ENCODE peak calls at places on chromosomes 1 and 21, in five cellular contexts. L, A, T, X and W are unnamed samples.

GRCh38 chr21:45363921-45364463 is 41.0 kb upstream of the COL18A1 start:
- DNase-seq in L (peak), A (peak), T (peak), X (no peak), W (peak)

GRCh38 chr1:86872086-86872485 is 41.8 kb downstream of the SELENOF start:
- DNase-seq in L (no peak), A (no peak), T (peak), X (no peak), W (peak)

GRCh38 chr1:106615473-106615872 is 441.0 kb upstream of the PRMT6 start:
- DNase-seq in L (no peak), A (no peak), T (no peak), X (no peak), W (no peak)

GRCh38 chr1:198687429-198687828 is 48.6 kb downstream of the PTPRC start:
- DNase-seq in L (no peak), A (no peak), T (no peak), X (no peak), W (no peak)

GRCh38 chr1:41727749-41728115 is 191.0 kb downstream of the HIVEP3 start:
- DNase-seq in L (no peak), A (no peak), T (no peak), X (no peak), W (no peak)

GRCh38 chr1:31517301-31517700 is 59.0 kb upstream of the TINAGL1 start:
- DNase-seq in L (no peak), A (no peak), T (no peak), X (no peak), W (no peak)

GRCh38 chr1:186122837-186123236 is 252.2 kb downstream of the TPR start:
- DNase-seq in L (no peak), A (no peak), T (no peak), X (no peak), W (no peak)

GRCh38 chr1:54982739-54983138 is 2.3 kb downstream of the TMEM61 start:
- DNase-seq in L (no peak), A (no peak), T (no peak), X (no peak), W (no peak)

GRCh38 chr1:240683576-240683975 is 71.6 kb upstream of the GREM2 start:
- DNase-seq in L (no peak), A (peak), T (peak), X (no peak), W (peak)

GRCh38 chr1:167752219-167752985 is 30.6 kb downstream of the MPZL1 start:
- DNase-seq in L (no peak), A (no peak), T (peak), X (no peak), W (no peak)

GRCh38 chr1:44129616-44130500 is 11.2 kb downstream of the KLF17 start:
- DNase-seq in L (no peak), A (no peak), T (no peak), X (no peak), W (no peak)

GRCh38 chr1:183812686-183813569 is 8.0 kb downstream of the RGL1 start:
- DNase-seq in L (no peak), A (no peak), T (peak), X (no peak), W (peak)

GRCh38 chr1:169588785-169589485 is 2.7 kb upstream of the F5 start:
- DNase-seq in L (no peak), A (no peak), T (no peak), X (no peak), W (no peak)

GRCh38 chr1:171081220-171081993 is 9.3 kb upstream of the FMO3 start:
- DNase-seq in L (no peak), A (no peak), T (peak), X (no peak), W (peak)
- TF ChIP-seq CTCF in L (peak), A (peak), T (peak), X (no peak), W (peak)

DNA sequence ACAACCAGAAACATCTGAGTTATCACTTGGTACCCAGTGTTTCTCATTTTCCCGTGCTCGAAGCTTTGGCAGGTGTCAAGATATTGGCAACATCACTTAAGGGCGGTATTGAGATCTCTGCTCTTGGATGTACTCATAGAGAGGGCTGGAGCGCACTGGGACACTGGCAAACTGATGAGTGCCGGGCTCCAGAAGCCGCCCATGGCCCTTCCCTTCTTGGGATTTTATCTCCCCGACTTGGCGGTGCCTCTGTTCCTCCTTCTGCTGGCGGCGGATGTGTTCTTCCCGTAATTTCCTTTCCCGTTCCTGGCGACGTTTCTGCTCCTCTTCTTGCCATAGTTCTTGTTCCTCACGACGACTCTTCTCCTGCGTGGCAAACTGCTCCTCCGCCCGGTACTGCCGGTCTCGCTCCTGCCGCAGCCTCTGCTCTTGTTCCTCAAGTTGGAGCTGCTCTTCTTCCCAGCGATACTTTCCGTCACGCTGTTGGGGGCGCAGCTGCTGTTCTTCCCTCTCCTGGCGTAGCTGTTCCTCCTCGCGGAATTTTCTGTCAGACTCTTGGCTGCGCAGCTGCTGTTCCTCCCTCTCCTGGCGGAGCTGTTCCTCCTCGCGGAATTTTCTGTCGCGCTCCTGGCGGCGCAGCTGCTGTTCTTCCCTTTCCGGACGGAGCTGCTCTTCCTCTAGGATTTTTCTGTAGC is 7.8 kb downstream of the TCHH start:
- DNase-seq in L (peak), A (no peak), T (no peak), X (no peak), W (no peak)
- TF ChIP-seq CTCF in L (no peak), A (no peak), T (no peak), X (no peak), W (no peak)

GRCh38 chr1:217315346-217315745 is 315.5 kb downstream of the GPATCH2 start:
- DNase-seq in L (no peak), A (no peak), T (peak), X (no peak), W (no peak)

GRCh38 chr1:217313096-217313495 is 317.8 kb downstream of the GPATCH2 start:
- DNase-seq in L (no peak), A (no peak), T (no peak), X (no peak), W (no peak)

GRCh38 chr1:217311766-217312165 is 319.1 kb downstream of the GPATCH2 start:
- DNase-seq in L (no peak), A (no peak), T (peak), X (no peak), W (peak)
- TF ChIP-seq CTCF in L (peak), A (no peak), T (peak), X (no peak), W (no peak)

DNA sequence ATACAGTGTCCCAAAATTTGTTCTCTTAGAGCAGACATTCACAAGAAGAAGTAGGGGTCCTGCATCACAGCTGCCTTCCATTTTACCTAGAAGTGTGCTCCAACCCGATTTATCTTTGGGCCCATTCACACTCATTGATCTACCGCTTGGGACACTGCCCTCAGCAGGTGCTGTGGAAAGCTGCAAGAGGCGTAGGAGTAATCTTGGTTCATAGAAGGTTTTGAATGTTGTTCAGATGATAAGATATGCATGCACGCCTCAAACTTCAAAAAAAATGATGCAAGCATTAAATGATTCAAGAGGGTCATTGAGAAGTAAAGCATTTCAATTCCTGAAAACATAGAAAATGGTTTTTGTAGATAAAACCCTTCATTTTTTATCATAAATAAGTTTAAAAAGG is 18.6 kb upstream of the C1orf105 start:
- DNase-seq in L (no peak), A (no peak), T (no peak), X (no peak), W (no peak)
- TF ChIP-seq CTCF in L (no peak), A (no peak), T (peak), X (peak), W (peak)